ENCODE peak calls at places on chromosomes 4 and X, in eight cellular contexts. K, X, T, G, Y, I, U and E are unnamed samples.

GRCh38 chrX:119871245-119871598 is 311 bp downstream of the RNF113A start:
- DNase-seq in I (no peak), T (no peak), G (no peak), Y (no peak), U (no peak), X (no peak), K (no peak), E (no peak)

GRCh38 chr4:89263265-89263664 is 44.3 kb downstream of the GPRIN3 start:
- DNase-seq in X (no peak), G (no peak), I (no peak), Y (no peak), T (no peak), U (no peak), K (peak), E (no peak)

GRCh38 chr4:40840985-40841571 is 91.3 kb downstream of the NSUN7 start:
- DNase-seq in U (peak), X (peak), G (peak), Y (peak), I (peak), T (peak), K (no peak), E (no peak)

GRCh38 chr4:103994059-103994458 is 274.3 kb upstream of the TACR3 start:
- DNase-seq in X (no peak), Y (no peak), T (no peak), G (no peak), K (no peak), U (no peak), I (no peak), E (no peak)

GRCh38 chrX:16739574-16739973 is 20.2 kb downstream of the SYAP1 start:
- DNase-seq in T (no peak), G (no peak), Y (no peak), I (no peak), X (no peak), K (no peak), U (no peak), E (no peak)

GRCh38 chr4:56786955-56787354 is 34.5 kb downstream of the SPINK2 start:
- DNase-seq in T (no peak), G (no peak), U (peak), I (no peak), Y (peak), X (no peak), K (no peak), E (no peak)

GRCh38 chr4:56388311-56388710 is 1.0 kb upstream of the AASDH start:
- DNase-seq in K (no peak), X (no peak), T (no peak), U (no peak), G (no peak), Y (no peak), I (no peak), E (no peak)

GRCh38 chr4:155780773-155781172 is 22.0 kb downstream of the GUCY1B1 start:
- DNase-seq in Y (no peak), U (no peak), K (no peak), I (no peak), X (no peak), T (no peak), G (no peak), E (no peak)

GRCh38 chr4:718460-718859 is 12.8 kb downstream of the PCGF3 start:
- DNase-seq in G (no peak), Y (no peak), K (no peak), I (no peak), X (no peak), U (no peak), T (no peak), E (no peak)